ENCODE peak calls at places on chromosomes 12 and 14, in five cellular contexts. B, Z, E, D and Q are unnamed samples.

GRCh38 chr12:27463826-27464554 is 17.5 kb downstream of the SMCO2 start:
- DNase-seq in E (no peak), Z (no peak), B (no peak), D (no peak), Q (no peak)

GRCh38 chr12:43370299-43370698 is 181.7 kb downstream of the ADAMTS20 start:
- DNase-seq in B (no peak), D (peak; percentile 87), E (peak; percentile 45), Z (peak; percentile 80), Q (no peak)

GRCh38 chr12:6538420-6539275 is 4.3 kb downstream of the GAPDH start:
- DNase-seq in D (no peak), E (peak; percentile 71), B (no peak), Z (peak; percentile 72), Q (no peak)

GRCh38 chr14:61561144-61561543 is 134.2 kb upstream of the HIF1A start:
- DNase-seq in D (no peak), B (no peak), E (peak; percentile 60), Z (peak; percentile 79), Q (no peak)

GRCh38 chr12:122295877-122296276 is 29.6 kb upstream of the VPS33A start:
- DNase-seq in D (no peak), E (no peak), B (no peak), Z (no peak), Q (no peak)

GRCh38 chr12:110640275-110641025 is 26.5 kb downstream of the TCTN1 start:
- DNase-seq in E (no peak), B (peak; percentile 42), D (no peak), Z (no peak), Q (no peak)

GRCh38 chr14:33793711-33794110 is 157.2 kb downstream of the EGLN3 start:
- DNase-seq in Z (no peak), E (no peak), D (no peak), B (peak; percentile 8), Q (no peak)

GRCh38 chr12:480831-481230 is 21.1 kb downstream of the B4GALNT3 start:
- DNase-seq in B (no peak), D (no peak), E (no peak), Z (no peak), Q (no peak)

GRCh38 chr14:106872619-106873446 is 1346.5 kb downstream of the TMEM121 start:
- DNase-seq in E (peak; percentile 93), B (no peak), D (no peak), Z (peak; percentile 8), Q (no peak)

GRCh38 chr14:101595349-101595748 is 34.1 kb downstream of the DIO3 start:
- DNase-seq in Z (no peak), E (no peak), B (no peak), D (no peak), Q (no peak)

GRCh38 chr12:53757095-53757770 is 5.5 kb upstream of the CISTR start:
- DNase-seq in E (peak; percentile 50), Z (peak; percentile 75), D (no peak), B (peak; percentile 29), Q (peak; percentile 63)

GRCh38 chr12:45231515-45232145 is 15.7 kb downstream of the ANO6 start:
- DNase-seq in D (no peak), B (no peak), Z (peak; percentile 89), E (peak; percentile 37), Q (no peak)

GRCh38 chr12:46364777-46365580 is 7.6 kb downstream of the SLC38A2 start:
- DNase-seq in B (peak; percentile 34), E (peak; percentile 40), Z (peak; percentile 87), D (no peak), Q (peak; percentile 73)

GRCh38 chr12:110762891-110763290 is 20.2 kb upstream of the PPP1CC start:
- DNase-seq in E (no peak), B (no peak), D (no peak), Z (no peak), Q (no peak)

GRCh38 chr12:96156211-96156610 is 38.0 kb upstream of the ELK3 start:
- DNase-seq in B (no peak), Z (no peak), D (no peak), E (no peak), Q (no peak)

GRCh38 chr14:29236848-29237247 is 470.3 kb downstream of the FOXG1 start:
- DNase-seq in E (peak; percentile 49), D (peak; percentile 88), B (no peak), Z (peak; percentile 99), Q (no peak)

GRCh38 chr12:5522358-5523335 is 90.7 kb downstream of the NTF3 start:
- DNase-seq in Z (no peak), E (no peak), B (no peak), D (no peak), Q (no peak)

GRCh38 chr14:30211326-30211725 is 283.7 kb upstream of the PRKD1 start:
- DNase-seq in Z (peak; percentile 53), E (no peak), D (no peak), B (no peak), Q (no peak)

GRCh38 chr14:104180561-104181165 is 42.3 kb downstream of the KIF26A start:
- DNase-seq in E (no peak), Z (no peak), D (no peak), B (no peak), Q (no peak)

GRCh38 chr14:68113328-68113930 is 293.9 kb downstream of the RAD51B start:
- DNase-seq in E (no peak), B (no peak), D (no peak), Z (no peak), Q (no peak)

GRCh38 chr14:20748439-20748838 is 2.8 kb downstream of the EDDM3A start:
- DNase-seq in D (no peak), B (no peak), E (no peak), Z (no peak), Q (no peak)

GRCh38 chr14:87049886-87050820 is 942.8 kb downstream of the GALC start:
- DNase-seq in B (no peak), D (no peak), Z (peak; percentile 13), E (peak; percentile 36), Q (no peak)

GRCh38 chr14:99759546-99759925 is 33.7 kb upstream of the EML1 start:
- DNase-seq in D (no peak), B (no peak), E (no peak), Z (no peak), Q (no peak)

GRCh38 chr12:24380122-24380521 is 430.7 kb upstream of the SOX5 start:
- DNase-seq in B (no peak), Z (no peak), D (no peak), E (no peak), Q (no peak)

GRCh38 chr14:38409081-38409705 is 153.3 kb upstream of the CLEC14A start:
- DNase-seq in Z (no peak), D (no peak), E (no peak), B (no peak), Q (no peak)

GRCh38 chr14:68384335-68384734 is 408.5 kb downstream of the ZFP36L1 start:
- DNase-seq in E (no peak), Z (no peak), D (no peak), B (no peak), Q (no peak)

GRCh38 chr14:90204516-90204915 is 51.8 kb upstream of the PSMC1 start:
- DNase-seq in Z (no peak), E (no peak), D (no peak), B (no peak), Q (no peak)

GRCh38 chr12:89960607-89961394 is 252.2 kb upstream of the ATP2B1 start:
- DNase-seq in D (no peak), Z (peak; percentile 59), E (no peak), B (no peak), Q (no peak)

GRCh38 chr12:119940881-119941280 is 48.2 kb upstream of the BICDL1 start:
- DNase-seq in D (peak; percentile 87), B (no peak), Z (peak; percentile 91), E (peak; percentile 92), Q (no peak)